ENCODE peak calls at places on chromosome 16, in nine cellular contexts. O, F, H, G, Y, C, V, R and Q are unnamed samples. For H3K36me3, the result is how much of the 10 kb centered on the place peaks cover.

GRCh38 chr16:11232852-11233726 is 22.9 kb downstream of the SOCS1 start:
- DNase-seq in O (peak), F (peak), H (peak), G (peak), Y (no peak), C (peak), V (no peak), R (no peak), Q (no peak)

GRCh38 chr16:84907575-84907974 is 87.8 kb downstream of the CRISPLD2 start:
- DNase-seq in O (no peak), F (no peak), H (no peak), G (peak), Y (no peak), C (no peak), V (no peak), R (no peak), Q (peak)

GRCh38 chr16:85258166-85258565 is 145.9 kb upstream of the CIBAR2 start:
- DNase-seq in O (no peak), F (no peak), H (no peak), G (no peak), Y (no peak), C (no peak), V (no peak), R (no peak), Q (no peak)

GRCh38 chr16:15880434-15880833 is 8.0 kb downstream of the CEP20 start:
- DNase-seq in O (no peak), F (no peak), H (no peak), G (no peak), Y (no peak), C (no peak), V (no peak), R (no peak), Q (no peak)

GRCh38 chr16:27972500-27972899 is 91.0 kb downstream of the GSG1L start:
- DNase-seq in O (peak), F (peak), H (peak), G (peak), Y (peak), C (no peak), V (no peak), R (no peak), Q (peak)

GRCh38 chr16:15950167-15950854 is 895 bp downstream of the ABCC1 start:
- DNase-seq in O (no peak), F (peak), H (peak), G (peak), Y (no peak), C (peak), V (no peak), R (no peak), Q (peak)

GRCh38 chr16:25888873-25889272 is 197.1 kb downstream of the HS3ST4 start:
- DNase-seq in O (no peak), F (no peak), H (no peak), G (no peak), Y (no peak), C (no peak), V (no peak), R (no peak), Q (no peak)

GRCh38 chr16:53504161-53504663 is 1.2 kb upstream of the AKTIP start:
- DNase-seq in O (peak), F (peak), H (peak), G (peak), Y (no peak), C (peak), V (no peak), R (no peak), Q (peak)

GRCh38 chr16:1408171-1408837 is 6.2 kb downstream of the UNKL start:
- DNase-seq in O (peak), F (peak), H (peak), G (peak), Y (peak), C (peak), V (peak), R (peak), Q (peak)

GRCh38 chr16:74998481-74999207 is at the start of gene ZNRF1:
- DNase-seq in O (peak), F (peak), H (peak), G (peak), Y (peak), C (peak), V (peak), R (no peak), Q (peak)
- TF ChIP-seq POLR2AphosphoS5 in O (no peak), F (peak), H (peak), G (peak), Y (peak), C (peak), V (peak), R (no peak), Q (no peak)

GRCh38 chr16:67150058-67150832 is 553 bp downstream of the B3GNT9 start:
- DNase-seq in O (peak), F (no peak), H (peak), G (no peak), Y (no peak), C (no peak), V (no peak), R (no peak), Q (peak)

GRCh38 chr16:67149276-67150057 is 1.3 kb downstream of the B3GNT9 start:
- DNase-seq in O (peak), F (no peak), H (peak), G (no peak), Y (no peak), C (no peak), V (no peak), R (no peak), Q (no peak)

GRCh38 chr16:67150833-67151396 is at the start of gene B3GNT9:
- DNase-seq in O (peak), F (peak), H (peak), G (peak), Y (no peak), C (peak), V (no peak), R (no peak), Q (peak)

GRCh38 chr16:67148656-67149275 is 2.0 kb downstream of the B3GNT9 start:
- DNase-seq in O (peak), F (no peak), H (no peak), G (no peak), Y (no peak), C (no peak), V (no peak), R (no peak), Q (no peak)

GRCh38 chr16:67151431-67152097 is 766 bp upstream of the B3GNT9 start:
- DNase-seq in O (no peak), F (no peak), H (peak), G (no peak), Y (no peak), C (no peak), V (no peak), R (no peak), Q (no peak)
- H3K4me3 ChIP-seq in O (no peak), F (no peak), H (peak), G (no peak), Y (peak), C (peak), V (peak), R (peak), Q (peak)

GRCh38 chr16:88662222-88662842 is 559 bp downstream of the MVD start:
- DNase-seq in O (no peak), F (peak), H (peak), G (peak), Y (no peak), C (no peak), V (no peak), R (no peak), Q (no peak)

GRCh38 chr16:88656291-88656980 is 5.6 kb upstream of the CYBA start:
- DNase-seq in O (no peak), F (no peak), H (no peak), G (no peak), Y (no peak), C (no peak), V (no peak), R (no peak), Q (no peak)

GRCh38 chr16:88658714-88659113 is 4.2 kb downstream of the MVD start:
- DNase-seq in O (no peak), F (no peak), H (no peak), G (no peak), Y (no peak), C (no peak), V (no peak), R (no peak), Q (no peak)

GRCh38 chr16:88657371-88657770 is 5.5 kb downstream of the MVD start:
- DNase-seq in O (no peak), F (no peak), H (no peak), G (no peak), Y (no peak), C (no peak), V (no peak), R (no peak), Q (no peak)

GRCh38 chr16:88659160-88659559 is 3.7 kb downstream of the MVD start:
- DNase-seq in O (no peak), F (no peak), H (no peak), G (no peak), Y (no peak), C (no peak), V (no peak), R (no peak), Q (no peak)
- H3K36me3 ChIP-seq in O (under half), F (half or more), H (under half), G (under half), Y (under half), C (under half), V (under half), R (under half), Q (under half)

DNA sequence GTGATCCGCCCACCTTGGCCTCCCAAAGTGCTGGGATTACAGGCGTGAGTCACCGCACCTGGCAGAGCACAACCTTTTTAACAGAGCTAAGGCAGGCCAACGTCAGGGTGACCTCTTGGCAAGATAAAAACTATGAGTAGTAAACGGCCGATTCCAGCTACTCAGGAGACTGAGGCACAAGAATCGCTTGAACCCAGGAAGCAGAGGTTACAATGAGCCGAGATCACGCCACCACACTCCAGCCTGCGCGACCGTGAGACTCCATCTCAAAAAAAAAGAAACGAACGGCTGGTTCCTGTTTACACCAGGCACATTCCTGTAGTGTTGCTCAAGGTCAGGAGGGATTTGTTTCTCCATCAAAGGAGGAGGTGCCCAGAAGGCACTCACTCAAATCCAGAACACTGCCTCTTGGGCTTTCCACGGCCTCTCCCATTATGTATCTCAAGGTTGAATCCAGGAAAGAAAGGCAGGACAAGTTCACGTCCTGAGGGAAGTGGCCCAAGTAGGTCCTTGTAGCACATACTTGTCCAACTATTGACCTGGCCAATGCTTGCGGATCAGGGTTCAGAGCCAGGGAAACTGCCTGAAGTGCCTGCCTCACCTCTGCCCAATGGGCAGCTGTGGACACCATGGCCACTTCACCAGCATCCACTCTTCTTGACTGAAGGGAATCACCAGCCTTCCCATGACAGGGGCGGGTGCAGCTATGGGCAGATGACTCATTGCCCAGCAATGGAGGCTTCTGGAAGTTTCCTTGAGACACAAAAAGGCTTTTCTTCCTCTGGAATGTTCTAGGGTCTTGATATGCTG is 13.5 kb downstream of the KNOP1 start:
- DNase-seq in O (peak), F (no peak), H (no peak), G (no peak), Y (no peak), C (no peak), V (no peak), R (no peak), Q (peak)
- TF ChIP-seq POLR2AphosphoS5 in O (no peak), F (no peak), H (no peak), G (peak), Y (no peak), C (no peak), V (no peak), R (no peak), Q (peak)

GRCh38 chr16:55482056-55482455 is 3.1 kb downstream of the MMP2 start:
- DNase-seq in O (no peak), F (no peak), H (no peak), G (no peak), Y (no peak), C (no peak), V (no peak), R (no peak), Q (no peak)
- H3K4me3 ChIP-seq in O (no peak), F (no peak), H (no peak), G (no peak), Y (no peak), C (peak), V (no peak), R (no peak), Q (peak)

DNA sequence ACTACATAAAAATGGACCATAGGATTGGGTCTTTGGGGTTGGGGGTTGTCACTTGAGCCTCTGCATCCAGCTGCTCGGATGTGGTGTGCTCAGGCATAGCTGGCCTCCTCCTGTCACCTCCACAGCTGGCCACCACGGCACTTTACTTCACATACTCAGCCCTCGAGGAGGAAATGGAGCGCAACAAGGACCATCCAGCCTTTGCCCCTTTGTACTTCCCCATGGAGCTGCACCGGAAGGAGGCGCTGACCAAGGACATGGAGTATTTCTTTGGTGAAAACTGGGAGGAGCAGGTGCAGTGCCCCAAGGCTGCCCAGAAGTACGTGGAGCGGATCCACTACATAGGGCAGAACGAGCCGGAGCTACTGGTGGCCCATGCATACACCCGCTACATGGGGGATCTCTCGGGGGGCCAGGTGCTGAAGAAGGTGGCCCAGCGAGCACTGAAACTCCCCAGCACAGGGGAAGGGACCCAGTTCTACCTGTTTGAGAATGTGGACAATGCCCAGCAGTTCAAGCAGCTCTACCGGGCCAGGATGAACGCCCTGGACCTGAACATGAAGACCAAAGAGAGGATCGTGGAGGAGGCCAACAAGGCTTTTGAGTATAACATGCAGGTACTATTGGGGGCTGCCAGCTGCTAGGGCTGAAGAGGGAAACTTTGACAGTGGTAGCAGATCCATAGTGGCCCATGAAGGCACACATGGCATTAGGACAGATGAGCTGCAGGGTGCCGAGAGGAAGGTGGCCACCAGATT is 30.8 kb downstream of the CDIP1 start:
- DNase-seq in O (no peak), F (no peak), H (no peak), G (no peak), Y (no peak), C (no peak), V (no peak), R (no peak), Q (no peak)
- H3K36me3 ChIP-seq in O (under half), F (half or more), H (under half), G (under half), Y (under half), C (half or more), V (under half), R (under half), Q (under half)

DNA sequence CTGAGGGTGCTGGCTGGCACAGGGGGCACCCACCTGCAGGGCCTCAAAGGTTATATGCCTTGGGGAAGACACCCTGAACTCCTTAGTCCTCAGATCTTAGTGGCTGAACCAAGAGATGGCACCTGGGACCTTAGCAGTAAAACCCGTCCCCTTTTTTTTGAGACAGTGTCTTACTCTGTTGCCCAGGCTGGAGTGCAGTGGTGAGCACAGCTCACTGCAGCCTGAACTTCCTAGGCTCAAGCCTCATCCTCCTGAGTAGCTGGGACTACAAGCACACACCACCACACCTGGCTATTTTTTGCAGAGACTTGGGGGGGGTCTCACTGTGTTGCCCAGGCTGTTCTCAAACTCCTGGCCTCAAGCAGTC is 237.2 kb downstream of the MRTFB start:
- DNase-seq in O (peak), F (no peak), H (no peak), G (no peak), Y (no peak), C (no peak), V (no peak), R (no peak), Q (no peak)
- TF ChIP-seq POLR2AphosphoS5 in O (no peak), F (no peak), H (no peak), G (no peak), Y (no peak), C (no peak), V (no peak), R (no peak), Q (no peak)